ENCODE peak calls at places on chromosomes 1 and 21, in four cellular contexts. W, X, G and V are unnamed samples.

GRCh38 chr1:36122062-36122461 is 3.0 kb downstream of the COL8A2 start:
- DNase-seq in W (no peak), X (no peak), G (no peak), V (no peak)

GRCh38 chr1:162187676-162188075 is 118.2 kb downstream of the NOS1AP start:
- DNase-seq in W (no peak), X (no peak), G (no peak), V (no peak)

GRCh38 chr1:118396824-118397530 is 211.9 kb upstream of the SPAG17 start:
- DNase-seq in W (no peak), X (no peak), G (no peak), V (no peak)

GRCh38 chr1:208235983-208236761 is 8.0 kb downstream of the PLXNA2 start:
- DNase-seq in W (no peak), X (no peak), G (no peak), V (no peak)

GRCh38 chr1:168338589-168339503 is 58.2 kb downstream of the TBX19 start:
- DNase-seq in W (no peak), X (no peak), G (no peak), V (no peak)

GRCh38 chr1:201716742-201717135 is 112.2 kb upstream of the IPO9 start:
- DNase-seq in W (no peak), X (no peak), G (no peak), V (no peak)

GRCh38 chr21:42669069-42669468 is 15.6 kb downstream of the PDE9A start:
- DNase-seq in W (no peak), X (no peak), G (no peak), V (no peak)

GRCh38 chr1:31696246-31696645 is 7.6 kb downstream of the COL16A1 start:
- DNase-seq in W (peak), X (no peak), G (no peak), V (no peak)

GRCh38 chr1:12447849-12448312 is 170.1 kb downstream of the DHRS3 start:
- DNase-seq in W (no peak), X (no peak), G (no peak), V (peak)

GRCh38 chr1:206048582-206048981 is 4.4 kb upstream of the RHEX start:
- DNase-seq in W (no peak), X (no peak), G (no peak), V (peak)

GRCh38 chr1:168991667-168992475 is 114.6 kb upstream of the ATP1B1 start:
- DNase-seq in W (no peak), X (no peak), G (no peak), V (no peak)

GRCh38 chr1:58922302-58923089 is 138.6 kb upstream of the JUN start:
- DNase-seq in W (no peak), X (peak), G (no peak), V (peak)

GRCh38 chr1:6954596-6954995 is 169.3 kb downstream of the CAMTA1 start:
- DNase-seq in W (no peak), X (no peak), G (no peak), V (no peak)

GRCh38 chr1:76336951-76337371 is 262.4 kb downstream of the ST6GALNAC3 start:
- DNase-seq in W (no peak), X (no peak), G (peak), V (no peak)

GRCh38 chr1:201463071-201463552 is 5.9 kb downstream of the PHLDA3 start:
- DNase-seq in W (no peak), X (no peak), G (no peak), V (peak)